ENCODE peak calls at places on chromosomes 13 and 19, in seven cellular contexts. Q is tibial nerve, Z is spleen, Y is HCT116, J is suprapubic skin, W is upper lobe of left lung, P is heart left ventricle. V is an unnamed sample.

GRCh38 chr13:98691360-98691759 is 61.1 kb downstream of the SLC15A1 start:
- DNase-seq in Q (no peak), Z (no peak), Y (no peak), J (no peak), W (no peak), P (no peak), V (no peak)

GRCh38 chr19:28727133-28727834 is 485.7 kb downstream of the UQCRFS1 start:
- DNase-seq in Q (no peak), Z (peak; percentile 53), Y (no peak), J (no peak), W (no peak), P (peak; percentile 58), V (no peak)

GRCh38 chr19:45446295-45446694 is 21.5 kb upstream of the FOSB start:
- DNase-seq in Q (no peak), Z (no peak), Y (no peak), J (no peak), W (no peak), P (no peak), V (no peak)

GRCh38 chr13:59801107-59801880 is 362.4 kb downstream of the DIAPH3 start:
- DNase-seq in Q (no peak), Z (no peak), Y (no peak), J (no peak), W (no peak), P (no peak), V (no peak)

GRCh38 chr13:63901630-63902029 is 2486.0 kb upstream of the PCDH20 start:
- DNase-seq in Q (no peak), Z (no peak), Y (no peak), J (no peak), W (no peak), P (no peak), V (no peak)

GRCh38 chr13:40518481-40518882 is 148.0 kb downstream of the FOXO1 start:
- DNase-seq in Q (no peak), Z (no peak), Y (no peak), J (no peak), W (no peak), P (no peak), V (no peak)

GRCh38 chr19:51742736-51743288 is 8.9 kb downstream of the FPR1 start:
- DNase-seq in Q (no peak), Z (no peak), Y (no peak), J (no peak), W (no peak), P (no peak), V (no peak)

GRCh38 chr13:53028063-53028462 is 550 bp upstream of the OLFM4 start:
- DNase-seq in Q (no peak), Z (no peak), Y (no peak), J (no peak), W (no peak), P (no peak), V (no peak)

GRCh38 chr13:50700664-50701266 is 142.7 kb downstream of the DLEU7 start:
- DNase-seq in Q (no peak), Z (no peak), Y (no peak), J (no peak), W (no peak), P (no peak), V (no peak)

GRCh38 chr19:30085394-30085793 is 143.4 kb downstream of the URI1 start:
- DNase-seq in Q (no peak), Z (peak; percentile 46), Y (peak; percentile 16), J (no peak), W (no peak), P (peak; percentile 48), V (no peak)

GRCh38 chr13:25177012-25177411 is 4.9 kb upstream of the AMER2 start:
- DNase-seq in Q (no peak), Z (no peak), Y (no peak), J (no peak), W (no peak), P (no peak), V (no peak)

GRCh38 chr19:10966809-10967208 is 6.0 kb downstream of the SMARCA4 start:
- DNase-seq in Q (no peak), Z (no peak), Y (no peak), J (no peak), W (no peak), P (no peak), V (no peak)

GRCh38 chr13:60327551-60327950 is 69.5 kb upstream of the TDRD3 start:
- DNase-seq in Q (no peak), Z (no peak), Y (no peak), J (no peak), W (no peak), P (no peak), V (no peak)

DNA sequence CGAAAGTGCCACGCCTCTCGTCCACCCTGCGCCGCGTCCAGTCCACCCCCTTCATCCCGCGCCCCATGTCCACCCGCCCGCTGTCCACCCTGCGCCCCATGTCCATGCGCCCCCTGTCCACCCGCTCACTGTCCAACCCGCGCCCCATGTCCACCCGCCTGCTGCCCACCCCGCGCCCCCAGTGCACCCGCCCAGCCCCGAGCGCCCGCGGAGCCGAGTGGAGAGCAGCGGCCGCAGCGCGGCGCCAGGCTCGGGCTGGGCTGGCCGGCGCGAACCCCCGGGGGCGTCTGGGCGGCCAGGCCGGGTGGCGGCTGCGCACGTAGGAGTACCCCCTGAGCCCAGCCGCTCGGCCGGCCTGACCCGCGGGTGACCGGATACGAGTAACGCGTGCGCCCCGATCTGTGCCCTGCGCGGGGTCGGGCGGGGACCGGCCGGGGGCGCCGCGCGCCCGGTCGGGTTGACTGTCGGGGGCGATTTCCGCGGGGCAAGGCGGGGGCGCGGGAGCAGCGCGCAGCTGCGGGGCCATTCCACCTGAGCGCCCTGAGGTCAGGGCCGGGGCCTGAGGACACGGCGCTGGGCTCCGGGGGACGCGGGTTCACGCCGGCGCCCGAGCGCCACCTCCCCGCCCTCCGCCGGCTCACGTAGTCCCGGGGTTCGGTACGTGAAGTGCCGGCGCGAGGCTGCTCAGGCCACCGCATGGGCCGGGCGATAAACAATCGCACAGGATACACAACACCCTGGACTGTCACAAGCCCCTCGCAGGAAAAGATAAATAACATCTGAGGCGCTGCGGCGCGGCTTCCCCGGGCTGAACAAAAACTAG is 37.5 kb upstream of the FLT1 start:
- DNase-seq in Q (no peak), Z (peak; percentile 81), Y (no peak), J (no peak), W (peak; percentile 37), P (peak; percentile 72), V (no peak)
- TF ChIP-seq POLR2A in Q (no peak), Z (no peak), Y (no peak), J (no peak), W (no peak), P (no peak), V (no peak)

DNA sequence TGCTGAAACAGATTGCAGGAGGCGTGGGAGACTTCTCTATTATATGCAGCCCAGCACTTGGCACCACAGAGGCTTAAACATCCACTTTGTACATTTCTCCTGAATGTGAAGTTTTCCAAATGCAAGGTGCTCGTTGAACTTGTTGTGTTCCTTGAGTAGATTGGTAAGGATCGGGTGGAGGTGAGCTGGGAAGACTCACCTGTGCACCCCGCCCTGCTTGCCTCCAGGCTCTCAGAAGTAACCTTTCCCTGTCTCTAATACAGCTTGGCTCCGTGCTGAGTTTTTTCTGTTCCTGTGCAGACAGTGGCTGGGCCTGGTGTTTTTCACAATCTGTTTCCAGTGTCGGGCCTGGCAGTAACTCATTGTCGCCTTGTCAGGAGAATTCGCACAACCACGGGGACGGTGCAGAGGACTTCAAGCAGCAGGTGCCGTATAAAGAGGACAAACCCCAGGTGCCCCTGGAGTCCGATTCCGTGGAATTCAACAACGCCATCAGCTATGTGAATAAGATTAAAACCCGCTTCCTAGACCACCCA is 12.3 kb downstream of the SIN3B start:
- DNase-seq in Q (no peak), Z (no peak), Y (no peak), J (no peak), W (no peak), P (peak; percentile 20), V (no peak)
- H3K4me3 ChIP-seq in Q (no peak overlapping the region), Z (no peak overlapping the region), Y (no peak overlapping the region), J (no peak overlapping the region), W (no peak overlapping the region), P (no peak overlapping the region), V (no peak overlapping the region)

GRCh38 chr19:48634424-48635262 is 2.5 kb downstream of the DBP start:
- DNase-seq in Q (peak; percentile 97), Z (peak; percentile 98), Y (peak; percentile 94), J (peak; percentile 99), W (peak; percentile 99), P (peak; percentile 98), V (peak; percentile 98)

GRCh38 chr19:48635966-48636858 is 967 bp downstream of the DBP start:
- DNase-seq in Q (no peak), Z (peak; percentile 91), Y (no peak), J (no peak), W (peak; percentile 64), P (peak; percentile 72), V (peak; percentile 66)

GRCh38 chr19:48636859-48637448 is at the start of gene DBP:
- DNase-seq in Q (no peak), Z (peak; percentile 93), Y (no peak), J (no peak), W (peak; percentile 70), P (peak; percentile 75), V (no peak)

GRCh38 chr19:48634036-48634342 is 3.2 kb downstream of the DBP start:
- DNase-seq in Q (no peak), Z (no peak), Y (no peak), J (no peak), W (no peak), P (no peak), V (no peak)

GRCh38 chr19:48635263-48635965 is 1.8 kb downstream of the DBP start:
- DNase-seq in Q (peak; percentile 76), Z (peak; percentile 95), Y (no peak), J (no peak), W (peak; percentile 83), P (peak; percentile 87), V (peak; percentile 80)
- TF ChIP-seq POLR2A in Q (peak; percentile 85), Z (no peak), Y (peak; percentile 31), J (no peak), W (no peak), P (no peak), V (peak; percentile 81)

GRCh38 chr13:112601351-112601750 is 13.4 kb upstream of the TUBGCP3 start:
- DNase-seq in Q (no peak), Z (peak; percentile 43), Y (no peak), J (no peak), W (no peak), P (no peak), V (no peak)

GRCh38 chr13:112605531-112605990 is 17.6 kb upstream of the TUBGCP3 start:
- DNase-seq in Q (no peak), Z (peak; percentile 68), Y (no peak), J (no peak), W (no peak), P (no peak), V (no peak)

GRCh38 chr13:112606125-112607001 is 18.4 kb upstream of the TUBGCP3 start:
- DNase-seq in Q (peak; percentile 85), Z (peak; percentile 98), Y (peak; percentile 65), J (peak; percentile 94), W (peak; percentile 95), P (peak; percentile 97), V (peak; percentile 91)

GRCh38 chr13:112608212-112608611 is 20.3 kb upstream of the TUBGCP3 start:
- DNase-seq in Q (no peak), Z (no peak), Y (no peak), J (no peak), W (no peak), P (no peak), V (no peak)

DNA sequence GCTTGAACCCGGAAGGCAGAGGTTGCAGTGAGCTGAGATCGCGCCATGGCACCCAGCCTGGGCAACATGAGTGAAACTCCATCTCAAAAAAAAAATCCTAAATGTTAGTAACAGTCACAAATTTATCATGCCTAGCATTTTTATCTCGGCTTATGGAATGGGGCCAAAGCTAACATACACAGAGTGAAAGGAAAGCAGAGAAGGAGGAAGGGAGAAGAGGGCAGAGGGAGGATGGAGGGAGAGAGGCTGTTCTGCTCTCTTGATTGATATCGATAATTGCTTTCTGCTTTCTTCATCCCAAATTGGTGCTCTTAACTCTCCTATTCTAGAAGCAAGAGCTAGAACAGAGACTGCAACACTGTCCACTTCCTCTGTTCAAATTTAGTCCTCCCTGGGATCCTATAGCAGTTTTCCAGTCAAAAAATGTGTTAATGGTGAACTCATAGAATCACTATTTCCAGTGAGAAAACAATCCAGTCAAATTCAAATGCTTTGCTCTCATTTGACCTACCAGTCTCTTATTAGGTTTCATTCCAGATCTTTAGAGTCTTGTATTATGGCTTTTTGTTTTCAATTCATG is 15.8 kb upstream of the TUBGCP3 start:
- DNase-seq in Q (no peak), Z (no peak), Y (no peak), J (no peak), W (no peak), P (no peak), V (no peak)
- H3K4me3 ChIP-seq in Q (no peak overlapping the region), Z (no peak overlapping the region), Y (no peak overlapping the region), J (no peak overlapping the region), W (no peak overlapping the region), P (no peak overlapping the region), V (no peak overlapping the region)